ENCODE peak calls at places on chromosomes 4 and X, in nine cellular contexts. C, W, I, R, J, F, A, Z and T are unnamed samples.

GRCh38 chr4:60500860-60501259 is 699.3 kb upstream of the ADGRL3 start:
- DNase-seq in F (no peak), Z (no peak), C (no peak), A (no peak), W (peak; percentile 52), J (no peak), R (no peak), I (no peak), T (no peak)

GRCh38 chr4:128322311-128322710 is 34.7 kb upstream of the PGRMC2 start:
- DNase-seq in W (no peak), Z (peak; percentile 69), J (no peak), A (no peak), R (no peak), F (no peak), I (no peak), C (peak; percentile 69), T (no peak)

GRCh38 chr4:6207602-6208001 is 7.3 kb upstream of the JAKMIP1 start:
- DNase-seq in W (no peak), C (no peak), A (no peak), R (no peak), Z (no peak), I (no peak), J (no peak), F (no peak), T (no peak)

GRCh38 chrX:150767045-150767395 is 73.8 kb downstream of the MTMR1 start:
- DNase-seq in A (no peak), J (no peak), Z (no peak), C (no peak), R (no peak), F (no peak), W (no peak), I (no peak), T (no peak)

GRCh38 chrX:114841051-114841450 is 176.4 kb downstream of the IL13RA2 start:
- DNase-seq in Z (no peak), F (no peak), C (peak; percentile 1), A (no peak), J (no peak), W (no peak), R (no peak), I (no peak), T (no peak)

GRCh38 chrX:96389314-96390048 is 295.2 kb upstream of the DIAPH2 start:
- DNase-seq in J (no peak), A (no peak), W (no peak), F (no peak), Z (no peak), I (no peak), C (no peak), R (no peak), T (no peak)

GRCh38 chrX:136204571-136204970 is 46.6 kb downstream of the MAP7D3 start:
- DNase-seq in J (no peak), I (no peak), R (no peak), A (no peak), F (peak; percentile 67), C (peak; percentile 31), Z (peak; percentile 61), W (peak; percentile 37), T (no peak)

GRCh38 chr4:86630629-86631028 is 36.5 kb downstream of the PTPN13 start:
- DNase-seq in Z (no peak), W (no peak), C (no peak), J (no peak), F (no peak), A (no peak), I (no peak), R (no peak), T (no peak)

GRCh38 chrX:16702700-16703599 is 9.5 kb downstream of the CTPS2 start:
- DNase-seq in A (no peak), R (no peak), W (no peak), Z (no peak), J (no peak), I (no peak), C (no peak), F (no peak), T (no peak)

GRCh38 chr4:21248336-21248735 is 548.1 kb downstream of the PACRGL start:
- DNase-seq in W (no peak), R (no peak), F (no peak), A (no peak), Z (no peak), J (no peak), C (no peak), I (no peak), T (no peak)

GRCh38 chr4:144350706-144351105 is 210.2 kb upstream of the GYPA start:
- DNase-seq in W (no peak), J (no peak), R (no peak), I (no peak), F (no peak), C (peak; percentile 13), Z (no peak), A (no peak), T (no peak)

GRCh38 chrX:123965712-123966111 is 4.2 kb downstream of the STAG2 start:
- DNase-seq in W (no peak), Z (no peak), F (no peak), J (no peak), I (no peak), C (no peak), A (no peak), R (no peak), T (no peak)

GRCh38 chrX:145773006-145773405 is 44.6 kb upstream of the SLITRK2 start:
- DNase-seq in J (no peak), W (no peak), F (no peak), C (no peak), I (no peak), Z (no peak), R (no peak), A (no peak), T (no peak)

GRCh38 chrX:48475774-48476577 is at the start of gene FTSJ1:
- DNase-seq in C (peak; percentile 87), J (peak; percentile 85), W (peak; percentile 56), F (peak; percentile 93), A (peak; percentile 77), Z (peak; percentile 90), I (peak; percentile 70), R (peak; percentile 83), T (peak; percentile 79)

GRCh38 chr4:8353158-8353495 is 83.6 kb downstream of the HTRA3 start:
- DNase-seq in R (no peak), Z (no peak), F (peak; percentile 48), J (no peak), I (no peak), C (no peak), A (no peak), W (no peak), T (no peak)

GRCh38 chr4:122150896-122151295 is 1.2 kb upstream of the BLTP1 start:
- DNase-seq in I (no peak), C (no peak), A (no peak), R (no peak), F (no peak), W (no peak), J (peak; percentile 14), Z (no peak), T (no peak)

GRCh38 chr4:85147481-85148076 is 181.1 kb upstream of the WDFY3 start:
- DNase-seq in R (peak; percentile 81), Z (peak; percentile 66), W (peak; percentile 88), A (no peak), I (peak; percentile 47), C (peak; percentile 41), J (peak; percentile 61), F (no peak), T (no peak)

DNA sequence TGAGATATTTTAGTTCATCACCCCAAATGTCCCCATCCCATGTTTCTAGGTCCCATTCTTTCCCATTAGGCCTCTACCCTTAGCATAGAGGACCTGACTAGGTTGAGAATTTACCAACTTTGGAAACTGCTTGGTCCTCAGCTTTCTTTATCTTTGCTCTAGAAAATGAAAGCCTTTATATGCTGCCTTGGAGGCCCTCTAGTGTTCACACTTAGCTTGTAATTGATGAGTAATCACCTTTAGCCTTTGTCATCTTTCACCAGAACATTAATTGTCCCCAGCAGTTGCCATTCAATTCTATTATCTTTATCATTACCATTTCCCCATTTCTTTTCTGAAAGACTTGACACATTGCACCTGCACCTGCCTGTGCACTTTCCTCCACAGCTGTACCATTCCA is 589.2 kb upstream of the NR3C2 start:
- DNase-seq in F (no peak), R (peak; percentile 52), Z (no peak), J (peak; percentile 73), I (no peak), A (no peak), W (peak; percentile 62), C (peak; percentile 11), T (no peak)
- TF ChIP-seq CTCF in F (peak; percentile 21), R (peak; percentile 51), Z (no peak), J (peak; percentile 83), I (no peak), A (no peak), W (peak; percentile 65), C (peak; percentile 74), T (peak; percentile 24)

GRCh38 chr4:109952612-109953011 is 39.9 kb downstream of the EGF start:
- DNase-seq in R (no peak), A (no peak), F (no peak), W (no peak), J (no peak), Z (no peak), C (no peak), I (no peak), T (no peak)
- H3K4me1 ChIP-seq in R (no peaks in the 10 kb centered on the region), A (no peaks in the 10 kb centered on the region), F (no peaks in the 10 kb centered on the region), W (peaks cover 10% of the 10 kb centered on the region), J (no peaks in the 10 kb centered on the region), Z (no peaks in the 10 kb centered on the region), C (peaks cover 4% of the 10 kb centered on the region), I (no peaks in the 10 kb centered on the region), T (no peaks in the 10 kb centered on the region)

DNA sequence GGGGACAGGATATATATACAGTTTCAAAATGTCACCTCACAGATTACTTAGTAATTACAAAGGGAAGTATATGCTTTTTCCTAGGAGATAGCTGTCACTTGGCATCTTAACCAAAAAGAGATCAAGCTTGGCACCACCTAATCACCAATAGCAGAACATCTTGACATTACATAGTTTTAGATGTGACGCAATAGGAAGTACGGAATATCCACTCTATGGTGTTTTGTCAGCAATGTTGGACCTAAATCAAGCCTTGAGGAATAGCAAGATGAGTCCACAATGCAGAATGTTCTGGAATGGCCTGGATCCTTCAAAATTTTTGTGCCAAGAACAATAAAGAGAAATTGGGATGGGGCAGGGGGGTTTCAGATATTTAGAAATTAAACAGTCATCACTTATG is 1488.2 kb downstream of the FSTL5 start:
- DNase-seq in I (no peak), F (no peak), J (no peak), W (no peak), R (no peak), Z (no peak), A (no peak), C (no peak), T (no peak)
- TF ChIP-seq CTCF in I (no peak), F (no peak), J (no peak), W (no peak), R (no peak), Z (no peak), A (no peak), C (no peak), T (no peak)

DNA sequence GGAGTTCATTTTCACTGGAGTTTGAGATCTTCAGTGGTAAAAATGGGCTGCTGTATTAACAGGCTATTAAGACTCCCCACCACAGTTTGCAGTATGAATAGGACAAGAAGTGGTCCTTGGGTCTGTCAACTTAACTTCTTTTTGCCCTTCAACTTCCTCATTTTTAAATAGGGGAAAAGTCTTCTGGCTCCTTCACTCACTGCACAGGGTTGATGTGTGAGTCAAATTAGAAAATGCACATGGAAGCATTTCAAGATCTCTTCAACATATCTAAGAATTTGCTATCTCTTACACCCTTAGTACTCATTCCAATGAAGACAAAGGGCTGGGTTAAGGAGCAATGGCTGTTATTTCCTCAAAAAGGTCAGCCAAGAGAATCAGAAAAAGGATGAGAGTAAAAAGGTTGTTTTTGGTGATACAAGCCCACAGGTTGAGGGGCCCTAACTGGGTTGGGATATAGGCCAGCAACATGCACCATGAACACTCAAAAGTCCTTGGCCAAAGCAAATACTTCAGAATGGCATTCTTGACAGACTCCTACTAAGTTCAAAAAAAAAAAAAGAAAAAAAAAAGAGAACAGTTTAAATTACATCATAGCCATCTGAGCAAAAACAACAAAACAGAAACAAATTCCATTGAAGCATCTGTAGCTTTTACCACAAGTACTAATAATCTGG is 13.4 kb downstream of the PDE5A start:
- DNase-seq in J (no peak), A (no peak), Z (no peak), R (no peak), C (no peak), F (no peak), I (no peak), W (no peak), T (no peak)
- H3K4me1 ChIP-seq in J (no peaks in the 10 kb centered on the region), A (no peaks in the 10 kb centered on the region), Z (no peaks in the 10 kb centered on the region), R (no peaks in the 10 kb centered on the region), C (no peaks in the 10 kb centered on the region), F (peaks cover 85% of the 10 kb centered on the region), I (peaks cover 23% of the 10 kb centered on the region), W (no peaks in the 10 kb centered on the region), T (no peaks in the 10 kb centered on the region)